ENCODE peak calls at places on chromosomes 5 and 9, in four cellular contexts. T, C, U and X are unnamed samples.

GRCh38 chr5:159682623-159683022 is 233.7 kb upstream of the ADRA1B start:
- DNase-seq in T (no peak), C (no peak), U (no peak), X (no peak)

GRCh38 chr5:167861931-167862426 is 429.5 kb upstream of the WWC1 start:
- DNase-seq in T (no peak), C (no peak), U (no peak), X (no peak)

GRCh38 chr9:121573717-121574485 is 74.3 kb upstream of the GGTA1 start:
- DNase-seq in T (no peak), C (no peak), U (no peak), X (no peak)

GRCh38 chr9:121684381-121685145 is 33.1 kb downstream of the DAB2IP start:
- DNase-seq in T (peak; percentile 86), C (peak; percentile 64), U (no peak), X (no peak)

GRCh38 chr5:97980291-97980690 is 793.2 kb upstream of the RGMB start:
- DNase-seq in T (no peak), C (peak; percentile 55), U (no peak), X (no peak)

GRCh38 chr5:136309376-136309775 is 56.0 kb downstream of the TRPC7 start:
- DNase-seq in T (no peak), C (no peak), U (no peak), X (no peak)

GRCh38 chr5:78251663-78252284 is 42.7 kb downstream of the AP3B1 start:
- DNase-seq in T (no peak), C (no peak), U (no peak), X (no peak)

GRCh38 chr9:125446581-125447094 is 185.0 kb downstream of the GAPVD1 start:
- DNase-seq in T (no peak), C (no peak), U (no peak), X (no peak)

GRCh38 chr9:134287591-134288518 is 38.4 kb upstream of the RXRA start:
- DNase-seq in T (peak; percentile 65), C (no peak), U (no peak), X (no peak)

GRCh38 chr5:123855630-123856029 is 343.7 kb downstream of the CSNK1G3 start:
- DNase-seq in T (no peak), C (no peak), U (no peak), X (no peak)